ENCODE peak calls at places on chromosomes 1 and 21, in ten cellular contexts. Z is GM23248, T is H1, L is HCT116, I is fibroblast of lung, V is mesenchymal stem cell, R is DND-41, A is SK-N-SH, E is colonic mucosa, D is IMR-90. B is an unnamed sample.
A peak's percentile ranks its signal among the peaks of the same experiment; 100 is the strongest.

GRCh38 chr21:45036630-45037029 is 37.8 kb upstream of the ADARB1 start:
- DNase-seq in I (no peak), E (no peak), Z (no peak), A (no peak), V (no peak), R (no peak), L (no peak), D (no peak), T (no peak), B (no peak)

GRCh38 chr1:31335007-31335406 is 37.9 kb downstream of the FABP3 start:
- DNase-seq in T (no peak), Z (peak; percentile 63), V (peak; percentile 56), I (peak; percentile 23), D (peak; percentile 46), A (peak; percentile 62), L (peak; percentile 32), E (no peak), R (no peak), B (peak; percentile 51)

GRCh38 chr1:81754424-81754823 is 46.3 kb upstream of the ADGRL2 start:
- DNase-seq in A (no peak), E (no peak), Z (no peak), D (no peak), V (no peak), R (no peak), T (no peak), I (no peak), L (no peak), B (no peak)

GRCh38 chr1:45863117-45863670 is 59.8 kb downstream of the MAST2 start:
- DNase-seq in T (no peak), L (no peak), D (no peak), Z (no peak), E (no peak), R (no peak), V (peak; percentile 37), I (no peak), A (no peak), B (no peak)

GRCh38 chr1:94808682-94809081 is 11.5 kb upstream of the SLC44A3 start:
- DNase-seq in I (no peak), A (no peak), V (no peak), Z (no peak), R (no peak), E (no peak), D (no peak), L (no peak), T (no peak), B (no peak)

GRCh38 chr1:226651732-226652105 is 87.4 kb downstream of the ITPKB start:
- DNase-seq in E (no peak), D (no peak), Z (no peak), R (no peak), I (no peak), L (no peak), T (no peak), A (no peak), V (no peak), B (no peak)

GRCh38 chr1:236841341-236841740 is 46.2 kb downstream of the MTR start:
- DNase-seq in D (no peak), L (no peak), E (no peak), V (no peak), T (no peak), I (no peak), R (no peak), A (no peak), Z (no peak), B (no peak)

GRCh38 chr1:16048573-16049189 is 5.1 kb downstream of the CLCNKB start:
- DNase-seq in T (peak; percentile 75), E (peak; percentile 43), V (peak; percentile 62), L (no peak), I (peak; percentile 46), R (peak; percentile 22), A (peak; percentile 72), D (no peak), Z (peak; percentile 55), B (no peak)

GRCh38 chr1:18581420-18581880 is 49.2 kb upstream of the PAX7 start:
- DNase-seq in L (no peak), E (peak; percentile 35), Z (peak; percentile 40), T (no peak), V (no peak), D (no peak), A (peak; percentile 85), R (peak; percentile 35), I (no peak), B (peak; percentile 41)

GRCh38 chr1:153608089-153608672 is 4.8 kb downstream of the S100A16 start:
- DNase-seq in R (no peak), E (peak; percentile 28), T (no peak), L (no peak), Z (no peak), V (no peak), A (no peak), D (no peak), I (no peak), B (no peak)

GRCh38 chr1:163168053-163168452 is 34.7 kb downstream of the RGS5 start:
- DNase-seq in A (no peak), L (peak; percentile 43), D (peak; percentile 96), T (no peak), E (no peak), R (no peak), V (peak; percentile 97), Z (peak; percentile 97), I (peak; percentile 99), B (no peak)

GRCh38 chr1:8329439-8329838 is 11.5 kb downstream of the SLC45A1 start:
- DNase-seq in R (no peak), Z (peak; percentile 47), A (peak; percentile 80), T (no peak), D (no peak), V (no peak), I (no peak), E (no peak), L (no peak), B (no peak)

GRCh38 chr1:173628888-173629287 is 6.2 kb upstream of the TEX50 start:
- DNase-seq in T (no peak), Z (no peak), R (no peak), E (no peak), L (no peak), I (no peak), D (no peak), V (no peak), A (no peak), B (no peak)

GRCh38 chr1:51329443-51330325 is 678 bp downstream of the TTC39A start:
- DNase-seq in V (no peak), T (no peak), A (peak; percentile 33), Z (no peak), R (no peak), E (peak; percentile 83), L (no peak), D (no peak), I (no peak), B (no peak)

GRCh38 chr1:25813071-25813733 is 6.6 kb upstream of the MTFR1L start:
- DNase-seq in E (no peak), I (no peak), D (no peak), A (no peak), T (no peak), Z (no peak), L (no peak), V (no peak), R (no peak), B (no peak)

GRCh38 chr1:56029329-56030003 is 549.9 kb downstream of the PLPP3 start:
- DNase-seq in V (no peak), A (no peak), Z (no peak), D (peak; percentile 5), E (peak; percentile 19), I (no peak), L (no peak), R (no peak), T (no peak), B (no peak)

GRCh38 chr1:66346057-66346795 is 187.7 kb upstream of the SGIP1 start:
- DNase-seq in R (no peak), E (no peak), Z (peak; percentile 56), L (no peak), A (no peak), D (no peak), T (no peak), I (no peak), V (no peak), B (no peak)

GRCh38 chr1:22562584-22563551 is at the start of gene EPHA8:
- DNase-seq in Z (no peak), R (no peak), T (no peak), E (no peak), L (no peak), D (no peak), A (peak; percentile 89), V (no peak), I (no peak), B (no peak)
- H3K9ac ChIP-seq in Z (no peak within 1 kb of the TSS), R (no peak within 1 kb of the TSS), T (no peak within 1 kb of the TSS), E (no peak within 1 kb of the TSS), L (no peak within 1 kb of the TSS), D (no peak within 1 kb of the TSS), A (no peak within 1 kb of the TSS), V (no peak within 1 kb of the TSS), I (no peak within 1 kb of the TSS), B (no peak within 1 kb of the TSS)

GRCh38 chr1:28247603-28248272 is 11.6 kb upstream of the SESN2 start:
- DNase-seq in I (no peak), D (no peak), Z (no peak), V (no peak), R (no peak), A (no peak), E (no peak), T (no peak), L (no peak), B (no peak)
- H3K9ac ChIP-seq in I (no peak overlapping the region), D (peak overlapping the region; percentile 54), Z (peak overlapping the region; percentile 61), V (peak overlapping the region; percentile 68), R (peak overlapping the region; percentile 57), A (peak overlapping the region; percentile 29), E (peak overlapping the region; percentile 38), T (no peak overlapping the region), L (peak overlapping the region; percentile 43), B (peak overlapping the region; percentile 67)

DNA sequence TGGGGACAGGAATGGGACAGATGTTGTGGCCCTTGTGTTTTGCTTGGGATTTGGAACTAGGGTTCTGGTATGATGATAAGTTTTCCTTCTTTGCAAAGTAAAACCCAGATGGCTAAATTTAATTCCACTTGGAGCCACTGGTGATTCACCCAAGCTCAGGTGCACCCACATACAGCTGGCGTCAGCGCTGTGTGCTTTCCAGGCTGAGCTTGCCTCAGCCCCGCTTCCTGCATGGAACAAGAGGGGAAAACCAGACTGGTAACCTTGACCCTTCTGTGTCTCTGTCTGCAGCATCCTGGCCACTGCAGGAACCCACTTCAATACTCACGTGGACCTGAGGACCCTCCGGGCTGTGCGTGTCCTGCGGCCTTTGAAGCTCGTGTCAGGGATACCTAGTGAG is 94.2 kb downstream of the CACNA1E start:
- DNase-seq in A (no peak), D (no peak), L (no peak), E (no peak), T (no peak), R (no peak), Z (no peak), I (no peak), V (no peak), B (no peak)
- H3K9ac ChIP-seq in A (no peak overlapping the region), D (no peak overlapping the region), L (no peak overlapping the region), E (no peak overlapping the region), T (no peak overlapping the region), R (no peak overlapping the region), Z (no peak overlapping the region), I (no peak overlapping the region), V (no peak overlapping the region), B (no peak overlapping the region)

DNA sequence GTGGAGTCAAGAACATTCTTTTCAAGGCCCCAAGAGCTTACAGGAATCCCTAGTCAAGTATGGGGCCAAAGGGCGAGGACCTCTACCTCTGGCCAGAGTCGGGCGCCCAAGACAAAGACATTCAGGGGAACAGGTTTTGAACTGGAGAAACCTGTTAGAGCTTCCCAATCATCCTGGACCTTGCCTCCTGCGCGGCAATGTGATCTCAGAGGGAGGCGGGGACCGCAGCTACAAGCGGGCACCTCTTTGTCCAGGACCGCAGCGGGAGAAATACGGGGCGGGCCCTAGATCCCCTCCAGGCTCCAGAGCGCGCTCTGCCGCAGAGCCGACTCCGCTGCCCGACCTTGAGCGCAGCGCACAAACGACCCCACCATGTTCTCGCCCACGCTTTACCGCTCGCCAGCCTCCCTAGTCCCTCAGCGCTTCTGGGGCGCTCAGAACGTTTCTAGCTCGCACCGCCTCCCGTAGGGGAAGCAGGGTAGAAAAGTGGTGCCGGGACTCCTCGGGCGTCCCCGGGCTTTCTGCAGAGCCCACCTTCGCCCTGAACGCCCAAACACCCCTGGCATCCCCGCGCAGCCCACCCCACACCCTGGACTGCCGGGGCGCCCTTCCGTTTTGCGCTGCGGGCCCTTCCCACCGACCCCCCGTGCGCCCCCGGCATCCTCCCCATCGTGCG is 28.1 kb downstream of the RABIF start:
- DNase-seq in D (peak; percentile 33), R (no peak), E (peak; percentile 89), A (peak; percentile 83), V (peak; percentile 62), L (peak; percentile 38), T (peak; percentile 78), I (peak; percentile 46), Z (peak; percentile 56), B (no peak)
- H3K9ac ChIP-seq in D (peak overlapping the region; percentile 19), R (no peak overlapping the region), E (peak overlapping the region; percentile 40), A (peak overlapping the region; percentile 73), V (peak overlapping the region; percentile 38), L (peak overlapping the region; percentile 68), T (peak overlapping the region; percentile 96), I (peak overlapping the region; percentile 30), Z (peak overlapping the region; percentile 46), B (peak overlapping the region; percentile 9)

B was measured in MM.1S.